ENCODE peak calls at places on chromosomes 12 and 14, in six cellular contexts. One of them, this sample, is unnamed.

GRCh38 chr14:69606258-69606657 is 5.1 kb upstream of the SUSD6 start:
- DNase-seq in stomach: no peak
- DNase-seq in neural progenitor cell: peak
- DNase-seq in fibroblast of mammary gland: no peak
- DNase-seq in tibial nerve: no peak
- DNase-seq in astrocyte: no peak
- DNase-seq in this sample: no peak

GRCh38 chr12:12803186-12803585 is 10.0 kb upstream of the DDX47 start:
- DNase-seq in stomach: peak
- DNase-seq in neural progenitor cell: no peak
- DNase-seq in fibroblast of mammary gland: peak
- DNase-seq in tibial nerve: peak
- DNase-seq in astrocyte: peak
- DNase-seq in this sample: peak

GRCh38 chr12:9798008-9798619 is 29.2 kb upstream of the KLRF1 start:
- DNase-seq in stomach: peak
- DNase-seq in neural progenitor cell: peak
- DNase-seq in fibroblast of mammary gland: peak
- DNase-seq in tibial nerve: peak
- DNase-seq in astrocyte: peak
- DNase-seq in this sample: peak

GRCh38 chr12:27673285-27673684 is 23.0 kb upstream of the REP15 start:
- DNase-seq in stomach: no peak
- DNase-seq in neural progenitor cell: no peak
- DNase-seq in fibroblast of mammary gland: no peak
- DNase-seq in tibial nerve: no peak
- DNase-seq in astrocyte: no peak
- DNase-seq in this sample: no peak

GRCh38 chr14:97456958-97457357 is 659.8 kb downstream of the VRK1 start:
- DNase-seq in stomach: no peak
- DNase-seq in neural progenitor cell: no peak
- DNase-seq in fibroblast of mammary gland: no peak
- DNase-seq in tibial nerve: no peak
- DNase-seq in astrocyte: no peak
- DNase-seq in this sample: no peak

GRCh38 chr12:62332598-62332997 is 72.4 kb downstream of the USP15 start:
- DNase-seq in stomach: no peak
- DNase-seq in neural progenitor cell: no peak
- DNase-seq in fibroblast of mammary gland: peak
- DNase-seq in tibial nerve: no peak
- DNase-seq in astrocyte: peak
- DNase-seq in this sample: peak

GRCh38 chr12:117485984-117486839 is 124.8 kb upstream of the NOS1 start:
- DNase-seq in stomach: no peak
- DNase-seq in neural progenitor cell: no peak
- DNase-seq in fibroblast of mammary gland: no peak
- DNase-seq in tibial nerve: no peak
- DNase-seq in astrocyte: peak
- DNase-seq in this sample: no peak

GRCh38 chr14:102050625-102051024 is 36.2 kb downstream of the HSP90AA1 start:
- DNase-seq in stomach: no peak
- DNase-seq in neural progenitor cell: peak
- DNase-seq in fibroblast of mammary gland: peak
- DNase-seq in tibial nerve: no peak
- DNase-seq in astrocyte: peak
- DNase-seq in this sample: no peak

GRCh38 chr12:122846622-122847515 is 11.6 kb downstream of the HIP1R start:
- DNase-seq in stomach: no peak
- DNase-seq in neural progenitor cell: no peak
- DNase-seq in fibroblast of mammary gland: no peak
- DNase-seq in tibial nerve: no peak
- DNase-seq in astrocyte: no peak
- DNase-seq in this sample: no peak

GRCh38 chr12:26646571-26646970 is 186.4 kb downstream of the ITPR2 start:
- DNase-seq in stomach: no peak
- DNase-seq in neural progenitor cell: no peak
- DNase-seq in fibroblast of mammary gland: no peak
- DNase-seq in tibial nerve: no peak
- DNase-seq in astrocyte: no peak
- DNase-seq in this sample: no peak

GRCh38 chr14:30550335-30550734 is 8.6 kb upstream of the G2E3 start:
- DNase-seq in stomach: no peak
- DNase-seq in neural progenitor cell: no peak
- DNase-seq in fibroblast of mammary gland: peak
- DNase-seq in tibial nerve: no peak
- DNase-seq in astrocyte: peak
- DNase-seq in this sample: peak

GRCh38 chr12:111033281-111034147 is 113.1 kb upstream of the MYL2 start:
- DNase-seq in stomach: no peak
- DNase-seq in neural progenitor cell: peak
- DNase-seq in fibroblast of mammary gland: no peak
- DNase-seq in tibial nerve: no peak
- DNase-seq in astrocyte: no peak
- DNase-seq in this sample: no peak
- TF ChIP-seq CTCF in stomach: no peak
- TF ChIP-seq CTCF in neural progenitor cell: peak
- TF ChIP-seq CTCF in fibroblast of mammary gland: no peak
- TF ChIP-seq CTCF in tibial nerve: no peak
- TF ChIP-seq CTCF in astrocyte: no peak
- TF ChIP-seq CTCF in this sample: no peak

DNA sequence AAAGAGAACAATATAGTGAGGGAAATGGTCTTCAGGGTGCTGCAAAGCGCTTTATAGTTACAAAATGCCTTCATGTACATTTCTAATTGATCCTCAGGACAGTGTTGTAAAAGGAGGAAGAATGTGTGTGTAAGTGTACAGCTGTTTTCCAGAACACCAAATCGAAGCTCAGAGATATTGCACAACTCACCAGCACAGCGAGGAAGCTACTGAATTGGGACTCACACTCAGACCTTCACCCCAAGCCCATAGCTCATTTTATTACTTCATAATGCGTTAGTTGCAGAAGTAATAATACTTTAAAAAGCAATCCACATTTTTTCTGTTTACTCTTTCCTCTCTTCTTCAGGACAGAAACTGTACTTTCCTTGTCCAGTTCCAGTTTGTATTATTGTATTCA is 428.3 kb downstream of the RAD51B start:
- DNase-seq in stomach: no peak
- DNase-seq in neural progenitor cell: no peak
- DNase-seq in fibroblast of mammary gland: peak
- DNase-seq in tibial nerve: no peak
- DNase-seq in astrocyte: no peak
- DNase-seq in this sample: peak
- H3K4me3 ChIP-seq in stomach: no peak
- H3K4me3 ChIP-seq in neural progenitor cell: no peak
- H3K4me3 ChIP-seq in fibroblast of mammary gland: no peak
- H3K4me3 ChIP-seq in tibial nerve: no peak
- H3K4me3 ChIP-seq in astrocyte: no peak
- H3K4me3 ChIP-seq in this sample: no peak

DNA sequence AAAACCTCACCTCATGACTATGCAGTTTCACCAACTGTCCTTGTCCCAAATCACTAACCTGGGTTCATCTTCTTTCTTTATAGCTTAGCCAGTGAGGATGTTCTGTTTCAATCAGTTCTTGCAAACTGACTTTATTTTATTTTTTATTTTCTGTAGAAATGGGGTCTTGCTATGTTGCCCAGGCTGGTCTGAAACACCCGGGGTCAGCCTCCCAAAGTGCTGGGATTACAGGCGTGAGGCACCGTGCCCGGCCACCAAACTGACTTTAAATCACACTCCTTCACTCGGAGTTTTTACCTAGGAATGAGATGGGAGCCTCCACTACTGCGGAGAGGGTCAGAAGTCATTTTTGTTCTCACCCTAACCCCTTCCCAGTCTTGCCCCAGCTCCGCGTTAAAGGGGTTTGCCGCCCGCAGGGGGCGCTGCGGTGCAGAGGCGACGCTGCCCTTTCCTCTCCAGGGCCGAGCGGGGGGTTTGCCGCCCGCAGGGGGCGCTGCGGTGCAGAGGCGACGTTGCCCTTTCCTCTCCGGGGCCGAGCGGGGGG is 7.0 kb upstream of the B4GALNT3 start:
- DNase-seq in stomach: peak
- DNase-seq in neural progenitor cell: no peak
- DNase-seq in fibroblast of mammary gland: no peak
- DNase-seq in tibial nerve: no peak
- DNase-seq in astrocyte: no peak
- DNase-seq in this sample: no peak
- TF ChIP-seq CTCF in stomach: no peak
- TF ChIP-seq CTCF in neural progenitor cell: no peak
- TF ChIP-seq CTCF in fibroblast of mammary gland: no peak
- TF ChIP-seq CTCF in tibial nerve: peak
- TF ChIP-seq CTCF in astrocyte: no peak
- TF ChIP-seq CTCF in this sample: peak

GRCh38 chr12:132689227-132689626 is 1.8 kb downstream of the PXMP2 start:
- DNase-seq in stomach: peak
- DNase-seq in neural progenitor cell: no peak
- DNase-seq in fibroblast of mammary gland: no peak
- DNase-seq in tibial nerve: no peak
- DNase-seq in astrocyte: no peak
- DNase-seq in this sample: no peak
- H3K4me3 ChIP-seq in stomach: peak
- H3K4me3 ChIP-seq in neural progenitor cell: peak
- H3K4me3 ChIP-seq in fibroblast of mammary gland: no peak
- H3K4me3 ChIP-seq in tibial nerve: no peak
- H3K4me3 ChIP-seq in astrocyte: no peak
- H3K4me3 ChIP-seq in this sample: no peak

GRCh38 chr12:29899212-29899931 is 115.6 kb upstream of the TMTC1 start:
- DNase-seq in stomach: no peak
- DNase-seq in neural progenitor cell: no peak
- DNase-seq in fibroblast of mammary gland: no peak
- DNase-seq in tibial nerve: no peak
- DNase-seq in astrocyte: no peak
- DNase-seq in this sample: no peak

GRCh38 chr12:29907486-29907885 is 123.7 kb upstream of the TMTC1 start:
- DNase-seq in stomach: no peak
- DNase-seq in neural progenitor cell: no peak
- DNase-seq in fibroblast of mammary gland: peak
- DNase-seq in tibial nerve: no peak
- DNase-seq in astrocyte: peak
- DNase-seq in this sample: peak

GRCh38 chr12:29902043-29902442 is 118.3 kb upstream of the TMTC1 start:
- DNase-seq in stomach: no peak
- DNase-seq in neural progenitor cell: no peak
- DNase-seq in fibroblast of mammary gland: no peak
- DNase-seq in tibial nerve: no peak
- DNase-seq in astrocyte: no peak
- DNase-seq in this sample: no peak

GRCh38 chr12:29895966-29896365 is 112.2 kb upstream of the TMTC1 start:
- DNase-seq in stomach: no peak
- DNase-seq in neural progenitor cell: peak
- DNase-seq in fibroblast of mammary gland: no peak
- DNase-seq in tibial nerve: no peak
- DNase-seq in astrocyte: no peak
- DNase-seq in this sample: no peak

DNA sequence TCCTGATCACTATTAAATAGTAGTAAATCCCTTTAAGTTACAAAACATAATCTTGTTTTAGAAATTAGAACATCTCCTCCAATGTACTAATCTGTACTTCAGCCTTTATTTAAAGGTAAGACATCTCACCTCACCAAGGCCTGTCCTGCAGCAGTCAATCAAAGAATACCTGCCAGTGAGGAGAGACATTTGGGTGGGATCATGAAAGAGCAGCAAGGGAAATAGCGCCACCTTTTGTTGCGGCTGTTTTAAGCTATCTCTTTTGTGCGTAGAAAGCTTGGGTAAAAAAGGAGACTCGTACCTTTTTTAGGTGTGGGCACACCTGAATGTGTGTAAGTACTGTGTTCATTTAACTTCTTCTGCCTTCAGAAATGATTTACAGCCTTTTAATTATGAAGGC is 117.8 kb upstream of the TMTC1 start:
- DNase-seq in stomach: no peak
- DNase-seq in neural progenitor cell: peak
- DNase-seq in fibroblast of mammary gland: peak
- DNase-seq in tibial nerve: no peak
- DNase-seq in astrocyte: no peak
- DNase-seq in this sample: no peak
- TF ChIP-seq CTCF in stomach: no peak
- TF ChIP-seq CTCF in neural progenitor cell: peak
- TF ChIP-seq CTCF in fibroblast of mammary gland: peak
- TF ChIP-seq CTCF in tibial nerve: no peak
- TF ChIP-seq CTCF in astrocyte: no peak
- TF ChIP-seq CTCF in this sample: peak

DNA sequence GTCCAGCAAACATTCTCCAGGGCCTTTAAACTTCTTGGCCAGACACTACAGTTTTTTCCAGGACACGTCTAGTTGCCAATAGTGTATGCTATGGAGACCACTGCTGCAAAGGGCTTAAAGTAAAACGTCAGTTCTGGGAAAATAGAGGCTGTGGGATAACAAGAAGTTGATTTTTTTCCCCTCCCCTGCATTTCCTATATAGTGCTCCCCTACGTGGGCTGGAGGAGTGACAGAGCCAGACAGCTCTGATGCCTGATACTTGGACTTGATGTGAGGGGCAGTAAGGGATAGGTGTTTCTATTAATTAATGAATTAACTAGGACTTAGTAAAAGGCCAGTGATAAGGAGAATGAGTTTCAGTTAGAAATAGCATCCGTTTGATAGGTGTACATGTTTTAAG is 2.4 kb downstream of the ACVR1B start:
- DNase-seq in stomach: no peak
- DNase-seq in neural progenitor cell: no peak
- DNase-seq in fibroblast of mammary gland: no peak
- DNase-seq in tibial nerve: no peak
- DNase-seq in astrocyte: no peak
- DNase-seq in this sample: no peak
- H3K4me3 ChIP-seq in stomach: peak
- H3K4me3 ChIP-seq in neural progenitor cell: no peak
- H3K4me3 ChIP-seq in fibroblast of mammary gland: no peak
- H3K4me3 ChIP-seq in tibial nerve: no peak
- H3K4me3 ChIP-seq in astrocyte: no peak
- H3K4me3 ChIP-seq in this sample: peak

DNA sequence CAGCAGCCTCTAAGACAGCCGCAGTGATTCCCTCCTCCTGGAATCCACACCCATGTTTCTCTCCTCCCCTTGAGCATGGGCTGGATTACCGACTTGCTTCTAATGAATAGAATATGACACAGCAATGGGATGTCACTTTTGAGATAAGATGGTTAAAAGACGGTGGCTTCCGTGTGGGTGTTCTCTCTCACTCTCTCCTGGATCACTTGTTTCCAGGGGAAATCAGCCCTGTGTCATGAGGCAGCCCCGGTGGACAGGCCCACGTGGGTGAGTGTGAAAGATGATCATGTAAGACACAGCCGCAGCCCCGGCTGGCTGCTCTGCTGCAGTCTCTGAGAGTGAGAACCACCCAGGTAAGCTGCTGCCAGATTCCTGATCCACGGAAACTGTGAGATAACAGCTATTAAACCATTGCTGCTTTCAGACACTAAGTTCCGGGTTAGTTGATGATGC is 10.7 kb downstream of the MOAP1 start:
- DNase-seq in stomach: peak
- DNase-seq in neural progenitor cell: no peak
- DNase-seq in fibroblast of mammary gland: peak
- DNase-seq in tibial nerve: no peak
- DNase-seq in astrocyte: peak
- DNase-seq in this sample: no peak
- TF ChIP-seq CTCF in stomach: no peak
- TF ChIP-seq CTCF in neural progenitor cell: no peak
- TF ChIP-seq CTCF in fibroblast of mammary gland: no peak
- TF ChIP-seq CTCF in tibial nerve: no peak
- TF ChIP-seq CTCF in astrocyte: no peak
- TF ChIP-seq CTCF in this sample: no peak

This sample was measured in fibroblast of pulmonary artery.